ENCODE peak calls at places on chromosomes 3 and 15, in seven cellular contexts. J, G, C, Q, U, P and O are unnamed samples. For H3K4me1, the result is how much of the 10 kb centered on the place peaks cover.

GRCh38 chr3:138381950-138382715 is 33.8 kb downstream of the MRAS start:
- DNase-seq in U (peak), Q (peak), P (peak), C (no peak), J (no peak), G (peak), O (peak)

GRCh38 chr15:64858136-64858535 is 16.4 kb downstream of the PLEKHO2 start:
- DNase-seq in Q (no peak), C (no peak), J (no peak), U (no peak), P (no peak), G (no peak), O (no peak)

GRCh38 chr3:182389041-182389815 is 404.1 kb upstream of the ATP11B start:
- DNase-seq in C (peak), J (no peak), U (no peak), P (no peak), G (peak), Q (no peak), O (peak)

GRCh38 chr15:34271493-34271892 is 46.7 kb downstream of the EMC4 start:
- DNase-seq in J (no peak), G (peak), C (no peak), P (peak), Q (no peak), U (no peak), O (peak)

GRCh38 chr15:32649336-32649735 is 7.8 kb downstream of the SCG5 start:
- DNase-seq in P (peak), Q (no peak), U (peak), J (no peak), C (no peak), G (no peak), O (no peak)

GRCh38 chr15:44584162-44584749 is 47.3 kb downstream of the EIF3J start:
- DNase-seq in U (peak), J (peak), G (peak), C (peak), P (peak), Q (peak), O (peak)

GRCh38 chr15:45320581-45320980 is 57.8 kb downstream of the GATM start:
- DNase-seq in P (no peak), J (no peak), U (no peak), G (peak), C (peak), Q (no peak), O (peak)

GRCh38 chr3:15010664-15011063 is 54.5 kb downstream of the MRPS25 start:
- DNase-seq in U (no peak), P (no peak), Q (no peak), G (peak), C (no peak), J (no peak), O (peak)

GRCh38 chr3:123372789-123373534 is 75.9 kb downstream of the ADCY5 start:
- DNase-seq in G (no peak), C (no peak), J (no peak), P (no peak), Q (no peak), U (no peak), O (no peak)

GRCh38 chr15:92095691-92096090 is 242.2 kb downstream of the SLCO3A1 start:
- DNase-seq in J (no peak), U (no peak), P (no peak), C (no peak), Q (no peak), G (no peak), O (no peak)

GRCh38 chr3:35200056-35200455 is 439.3 kb upstream of the ARPP21 start:
- DNase-seq in C (no peak), G (peak), Q (no peak), P (peak), U (no peak), J (no peak), O (peak)

GRCh38 chr3:195802261-195802701 is 9.4 kb downstream of the MUC4 start:
- DNase-seq in U (no peak), G (no peak), P (no peak), C (no peak), Q (no peak), J (no peak), O (no peak)

GRCh38 chr3:136022518-136023263 is 57.2 kb downstream of the PPP2R3A start:
- DNase-seq in U (no peak), G (peak), J (no peak), C (no peak), Q (no peak), P (no peak), O (peak)

GRCh38 chr3:26627080-26627479 is 4.5 kb downstream of the LRRC3B start:
- DNase-seq in G (no peak), Q (no peak), U (no peak), P (no peak), J (no peak), C (no peak), O (no peak)

GRCh38 chr15:50315814-50316630 is 39.0 kb downstream of the GABPB1 start:
- DNase-seq in J (no peak), U (peak), P (peak), Q (no peak), G (peak), C (peak), O (peak)

GRCh38 chr3:170226426-170226960 is 4.3 kb downstream of the PRKCI start:
- DNase-seq in J (no peak), Q (no peak), G (no peak), P (peak), C (no peak), U (no peak), O (no peak)

GRCh38 chr3:136787226-136787793 is 31.6 kb upstream of the SLC35G2 start:
- DNase-seq in G (no peak), P (peak), U (no peak), Q (no peak), J (peak), C (no peak), O (no peak)

GRCh38 chr3:31125413-31126020 is 231.1 kb upstream of the GADL1 start:
- DNase-seq in C (no peak), Q (no peak), G (no peak), P (no peak), J (no peak), U (peak), O (no peak)

GRCh38 chr3:30620402-30621360 is 14.3 kb downstream of the TGFBR2 start:
- DNase-seq in U (no peak), C (no peak), P (no peak), G (no peak), Q (no peak), J (no peak), O (no peak)

GRCh38 chr15:101684384-101684783 is 32.2 kb upstream of the TM2D3 start:
- DNase-seq in P (peak), J (no peak), Q (no peak), C (no peak), G (peak), U (no peak), O (peak)

GRCh38 chr15:62071711-62072308 is 5.0 kb downstream of the C2CD4A start:
- DNase-seq in C (no peak), Q (no peak), J (no peak), U (peak), G (peak), P (peak), O (no peak)

GRCh38 chr3:73614385-73614784 is 10.4 kb downstream of the PDZRN3 start:
- DNase-seq in Q (no peak), U (no peak), P (peak), G (peak), C (no peak), J (no peak), O (no peak)

GRCh38 chr3:111751961-111752360 is 107.1 kb upstream of the PHLDB2 start:
- DNase-seq in P (peak), J (no peak), G (no peak), Q (no peak), C (no peak), U (no peak), O (peak)

GRCh38 chr3:8307545-8308110 is 194.0 kb upstream of the LMCD1 start:
- DNase-seq in P (no peak), C (no peak), Q (no peak), J (no peak), G (no peak), U (no peak), O (no peak)

GRCh38 chr15:68345481-68345880 is 67.9 kb downstream of the FEM1B start:
- DNase-seq in C (no peak), Q (no peak), U (no peak), G (no peak), P (no peak), J (no peak), O (no peak)

GRCh38 chr3:54427951-54428871 is 305.9 kb downstream of the CACNA2D3 start:
- DNase-seq in U (peak), J (no peak), C (peak), P (peak), Q (no peak), G (peak), O (no peak)

GRCh38 chr15:37071134-37071533 is 29.2 kb downstream of the MEIS2 start:
- DNase-seq in P (no peak), J (no peak), G (no peak), U (no peak), C (no peak), Q (no peak), O (no peak)
- TF ChIP-seq CTCF in P (no peak), J (no peak), G (no peak), U (no peak), C (no peak), Q (no peak), O (no peak)

DNA sequence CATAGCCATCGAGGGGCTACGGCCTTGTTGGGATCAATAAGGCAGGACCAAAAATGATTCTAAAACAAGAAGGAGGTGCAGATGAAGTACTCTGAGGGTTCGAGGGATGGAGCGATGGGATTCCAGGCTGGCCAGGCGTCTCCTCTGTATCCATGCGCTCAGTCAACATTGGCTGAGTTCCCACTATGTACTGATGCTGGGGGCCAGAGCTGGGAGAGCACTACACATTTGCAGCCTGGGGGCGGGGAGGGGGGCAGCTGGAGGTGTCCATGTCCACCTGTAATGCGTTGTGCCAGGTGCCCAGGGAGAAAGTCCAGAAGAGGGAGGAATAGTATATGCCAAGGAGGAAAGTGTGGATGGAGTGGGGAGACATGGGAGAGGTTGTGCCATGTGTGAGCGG is 81.4 kb downstream of the AAGAB start:
- DNase-seq in U (no peak), Q (no peak), C (no peak), G (no peak), J (no peak), P (no peak), O (no peak)
- H3K4me1 ChIP-seq in U (under half), Q (under half), C (half or more), G (under half), J (under half), P (under half), O (under half)

GRCh38 chr3:187019542-187020072 is 89.3 kb downstream of the ST6GAL1 start:
- DNase-seq in G (no peak), J (no peak), P (no peak), U (peak), Q (no peak), C (no peak), O (no peak)
- TF ChIP-seq CTCF in G (no peak), J (no peak), P (no peak), U (peak), Q (no peak), C (no peak), O (peak)

GRCh38 chr3:18225709-18226108 is 199.4 kb downstream of the SATB1 start:
- DNase-seq in J (no peak), G (no peak), P (no peak), U (no peak), C (no peak), Q (no peak), O (no peak)

GRCh38 chr3:18222686-18223085 is 202.5 kb downstream of the SATB1 start:
- DNase-seq in C (no peak), G (no peak), P (no peak), J (no peak), Q (no peak), U (peak), O (no peak)

GRCh38 chr3:18224406-18224805 is 200.7 kb downstream of the SATB1 start:
- DNase-seq in G (no peak), U (no peak), J (no peak), P (no peak), Q (no peak), C (no peak), O (no peak)

GRCh38 chr3:18228060-18228459 is 197.1 kb downstream of the SATB1 start:
- DNase-seq in U (no peak), C (no peak), J (no peak), Q (no peak), P (no peak), G (no peak), O (no peak)

GRCh38 chr3:18223591-18224338 is 201.4 kb downstream of the SATB1 start:
- DNase-seq in C (no peak), U (no peak), P (no peak), J (no peak), Q (no peak), G (no peak), O (no peak)
- H3K4me1 ChIP-seq in C (under half), U (under half), P (under half), J (under half), Q (under half), G (under half), O (under half)

GRCh38 chr3:56302417-56302816 is 165.8 kb downstream of the ERC2 start:
- DNase-seq in G (no peak), C (no peak), U (peak), P (no peak), J (no peak), Q (no peak), O (no peak)
- TF ChIP-seq CTCF in G (peak), C (no peak), U (peak), P (peak), J (no peak), Q (no peak), O (peak)

DNA sequence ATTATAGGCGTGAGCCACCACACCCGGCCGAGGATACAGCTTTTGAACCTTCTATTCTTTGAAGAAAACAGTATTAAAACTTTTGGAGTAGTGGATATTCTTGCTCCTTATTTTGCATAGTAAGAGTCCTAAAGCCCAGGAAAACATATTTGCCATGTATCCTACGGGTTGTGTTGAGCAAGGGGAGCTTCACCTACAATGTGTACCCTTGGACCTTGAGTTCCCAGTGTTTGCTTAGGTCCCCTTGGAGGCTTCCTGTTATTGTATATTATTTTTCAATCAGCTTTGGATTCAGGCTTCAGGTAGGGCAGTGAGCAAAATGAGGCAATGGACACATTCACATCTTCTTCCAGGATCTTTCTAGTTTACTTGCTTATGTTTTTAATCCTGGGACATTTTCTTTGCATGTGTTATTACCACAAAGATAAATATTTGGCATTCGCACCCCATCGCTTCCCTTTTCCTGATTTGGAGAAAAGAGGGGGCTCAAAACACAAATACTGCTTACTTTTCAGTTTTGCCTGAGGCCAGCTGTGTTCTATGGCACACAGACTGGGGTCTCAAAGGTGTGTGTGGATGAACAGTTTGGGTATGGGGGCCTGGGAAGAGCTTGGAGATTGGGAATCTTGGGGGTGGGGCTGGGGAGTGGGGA is 88.7 kb downstream of the FNDC3B start:
- DNase-seq in J (no peak), U (no peak), G (no peak), P (no peak), C (no peak), Q (no peak), O (no peak)
- H3K4me1 ChIP-seq in J (under half), U (under half), G (under half), P (under half), C (under half), Q (half or more), O (under half)

GRCh38 chr3:119240101-119240581 is 537 bp downstream of the B4GALT4 start:
- DNase-seq in Q (no peak), G (peak), U (peak), C (no peak), P (peak), J (no peak), O (peak)
- TF ChIP-seq CTCF in Q (no peak), G (no peak), U (no peak), C (no peak), P (no peak), J (no peak), O (no peak)

GRCh38 chr3:99931059-99931458 is 113.4 kb downstream of the CMSS1 start:
- DNase-seq in G (no peak), J (no peak), P (no peak), U (no peak), Q (no peak), C (no peak), O (no peak)

GRCh38 chr3:99934984-99935797 is 117.5 kb downstream of the CMSS1 start:
- DNase-seq in G (peak), Q (no peak), P (peak), J (no peak), U (no peak), C (no peak), O (no peak)

GRCh38 chr3:99929409-99930139 is 111.9 kb downstream of the CMSS1 start:
- DNase-seq in G (peak), P (peak), C (no peak), J (no peak), U (no peak), Q (no peak), O (peak)

GRCh38 chr3:99938270-99938955 is 120.8 kb downstream of the CMSS1 start:
- DNase-seq in Q (no peak), P (peak), C (no peak), J (no peak), G (no peak), U (no peak), O (no peak)

GRCh38 chr3:99933971-99934750 is 116.5 kb downstream of the CMSS1 start:
- DNase-seq in G (no peak), J (no peak), P (no peak), Q (no peak), C (no peak), U (no peak), O (no peak)
- H3K4me1 ChIP-seq in G (under half), J (under half), P (under half), Q (under half), C (under half), U (under half), O (under half)

GRCh38 chr3:33420966-33421365 is 19.2 kb downstream of the UBP1 start:
- DNase-seq in U (no peak), C (no peak), J (no peak), G (no peak), Q (no peak), P (no peak), O (no peak)
- TF ChIP-seq CTCF in U (no peak), C (no peak), J (no peak), G (no peak), Q (no peak), P (no peak), O (peak)

GRCh38 chr3:192907784-192908183 is 9.9 kb downstream of the MB21D2 start:
- DNase-seq in Q (no peak), C (no peak), J (no peak), G (peak), P (no peak), U (no peak), O (peak)

GRCh38 chr3:192906940-192907339 is 10.7 kb downstream of the MB21D2 start:
- DNase-seq in Q (no peak), U (no peak), C (no peak), J (no peak), P (no peak), G (no peak), O (peak)

GRCh38 chr3:192904632-192905289 is 12.9 kb downstream of the MB21D2 start:
- DNase-seq in G (no peak), C (no peak), J (no peak), P (no peak), Q (no peak), U (no peak), O (no peak)

GRCh38 chr3:192902481-192903023 is 15.1 kb downstream of the MB21D2 start:
- DNase-seq in P (no peak), G (no peak), U (peak), Q (no peak), J (no peak), C (no peak), O (no peak)

GRCh38 chr3:192905980-192906678 is 11.5 kb downstream of the MB21D2 start:
- DNase-seq in J (no peak), C (no peak), U (no peak), G (no peak), Q (no peak), P (no peak), O (no peak)
- H3K4me1 ChIP-seq in J (under half), C (under half), U (under half), G (under half), Q (under half), P (under half), O (under half)